ENCODE peak calls at places on chromosomes 4 and X, in five cellular contexts. M, U, Q, S and D are unnamed samples.

GRCh38 chr4:174592985-174593335 is 70.7 kb upstream of the HPGD start:
- DNase-seq in Q (peak), U (no peak), M (peak), S (peak), D (no peak)

GRCh38 chrX:110786486-110786885 is 9.1 kb downstream of the CHRDL1 start:
- DNase-seq in U (no peak), Q (peak), M (no peak), S (no peak), D (no peak)

GRCh38 chr4:186144596-186145569 is 40.4 kb downstream of the FAM149A start:
- DNase-seq in M (peak), S (peak), Q (peak), U (no peak), D (peak)

GRCh38 chr4:3525532-3526430 is 6.4 kb downstream of the LRPAP1 start:
- DNase-seq in U (no peak), Q (no peak), S (no peak), M (no peak), D (no peak)

GRCh38 chrX:70434914-70435586 is 9.6 kb upstream of the DLG3 start:
- DNase-seq in M (peak), Q (peak), U (no peak), S (no peak), D (no peak)

GRCh38 chr4:41192136-41192535 is 22.2 kb downstream of the APBB2 start:
- DNase-seq in Q (no peak), S (no peak), M (peak), U (no peak), D (no peak)

GRCh38 chrX:149570668-149571067 is 16.6 kb downstream of the MAGEA9B start:
- DNase-seq in S (no peak), U (no peak), Q (peak), M (peak), D (no peak)

GRCh38 chrX:130799393-130799792 is 103.6 kb downstream of the ENOX2 start:
- DNase-seq in U (no peak), S (no peak), M (peak), Q (peak), D (no peak)

GRCh38 chr4:140556372-140557085 is 12.2 kb downstream of the UCP1 start:
- DNase-seq in M (no peak), U (no peak), Q (no peak), S (no peak), D (no peak)

GRCh38 chr4:185305979-185306442 is 89.7 kb downstream of the LRP2BP start:
- DNase-seq in M (peak), S (no peak), U (peak), Q (peak), D (no peak)

GRCh38 chr4:84099591-84099990 is 399.5 kb downstream of the NKX6-1 start:
- DNase-seq in M (no peak), Q (no peak), U (no peak), S (no peak), D (no peak)
- TF ChIP-seq CTCF in M (no peak), Q (no peak), U (no peak), S (no peak), D (no peak)

GRCh38 chrX:47498411-47498810 is 15.4 kb upstream of the ZNF41 start:
- DNase-seq in U (no peak), Q (no peak), S (no peak), M (no peak), D (no peak)

GRCh38 chrX:47499291-47499690 is 16.3 kb upstream of the ZNF41 start:
- DNase-seq in Q (no peak), M (no peak), U (no peak), S (no peak), D (no peak)

GRCh38 chrX:47501226-47502071 is 18.4 kb upstream of the ZNF41 start:
- DNase-seq in U (no peak), M (peak), Q (peak), S (no peak), D (no peak)

GRCh38 chrX:47500541-47500940 is 17.5 kb upstream of the ZNF41 start:
- DNase-seq in S (no peak), Q (no peak), U (no peak), M (no peak), D (no peak)

GRCh38 chrX:47497274-47497673 is 14.3 kb upstream of the ZNF41 start:
- DNase-seq in S (no peak), U (no peak), Q (peak), M (peak), D (no peak)
- TF ChIP-seq CTCF in S (no peak), U (peak), Q (peak), M (peak), D (peak)

GRCh38 chrX:88424541-88424940 is 322.5 kb upstream of the CPXCR1 start:
- DNase-seq in S (no peak), U (no peak), M (no peak), Q (no peak), D (no peak)

GRCh38 chrX:88424071-88424470 is 323.0 kb upstream of the CPXCR1 start:
- DNase-seq in S (no peak), Q (no peak), U (no peak), M (no peak), D (no peak)

GRCh38 chrX:88425739-88426138 is 321.3 kb upstream of the CPXCR1 start:
- DNase-seq in U (no peak), S (no peak), Q (peak), M (peak), D (no peak)
- TF ChIP-seq CTCF in U (no peak), S (no peak), Q (peak), M (peak), D (no peak)

GRCh38 chr4:133137571-133137970 is 11.5 kb upstream of the PCDH10 start:
- DNase-seq in M (no peak), S (no peak), Q (no peak), U (no peak), D (no peak)
- TF ChIP-seq CTCF in M (no peak), S (no peak), Q (no peak), U (peak), D (no peak)

GRCh38 chrX:106038625-106039024 is at the start of gene SERPINA7:
- DNase-seq in M (no peak), S (no peak), Q (no peak), U (no peak), D (no peak)

GRCh38 chrX:106039920-106040319 is 1.4 kb upstream of the SERPINA7 start:
- DNase-seq in S (no peak), M (no peak), U (peak), Q (peak), D (no peak)

GRCh38 chrX:106036716-106037115 is 1.8 kb downstream of the SERPINA7 start:
- DNase-seq in S (no peak), Q (no peak), M (no peak), U (no peak), D (no peak)

GRCh38 chrX:106037835-106038473 is 573 bp downstream of the SERPINA7 start:
- DNase-seq in Q (no peak), S (no peak), U (no peak), M (no peak), D (no peak)

GRCh38 chrX:106035064-106035463 is 3.5 kb downstream of the SERPINA7 start:
- DNase-seq in M (no peak), U (peak), Q (peak), S (no peak), D (no peak)
- TF ChIP-seq CTCF in M (no peak), U (peak), Q (peak), S (no peak), D (no peak)

GRCh38 chr4:30717208-30718020 is 2.8 kb upstream of the PCDH7 start:
- DNase-seq in Q (peak), M (peak), S (no peak), U (no peak), D (peak)

GRCh38 chr4:30716671-30717207 is 3.4 kb upstream of the PCDH7 start:
- DNase-seq in Q (peak), S (no peak), U (no peak), M (peak), D (no peak)

GRCh38 chr4:30714408-30715031 is 5.6 kb upstream of the PCDH7 start:
- DNase-seq in Q (peak), S (no peak), M (peak), U (peak), D (no peak)

GRCh38 chr4:30718021-30718888 is 1.9 kb upstream of the PCDH7 start:
- DNase-seq in S (no peak), Q (peak), U (no peak), M (peak), D (no peak)

GRCh38 chr4:30716158-30716557 is 4.0 kb upstream of the PCDH7 start:
- DNase-seq in M (peak), Q (peak), U (peak), S (no peak), D (no peak)
- TF ChIP-seq CTCF in M (peak), Q (peak), U (peak), S (no peak), D (peak)

DNA sequence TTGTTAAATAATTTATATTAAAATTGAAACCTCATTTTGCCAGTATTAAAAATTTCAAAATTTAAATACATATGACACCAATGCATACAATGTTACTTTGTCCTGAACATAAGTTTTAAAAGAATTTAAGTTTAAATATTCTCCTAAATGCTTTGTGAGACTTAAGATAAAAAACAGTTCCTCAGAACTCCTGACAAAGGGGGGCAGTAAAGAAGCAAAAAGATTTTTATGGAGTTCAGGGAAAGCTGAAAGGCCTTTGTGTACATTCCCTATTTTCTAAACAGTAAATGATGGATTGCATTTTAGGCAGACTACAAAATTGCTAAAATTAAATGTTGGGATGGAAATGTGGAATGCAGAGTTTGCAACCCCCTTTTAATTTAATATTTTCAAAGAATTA is 81.8 kb downstream of the SNCA start:
- DNase-seq in M (peak), U (no peak), S (no peak), Q (peak), D (no peak)
- TF ChIP-seq CTCF in M (peak), U (peak), S (no peak), Q (no peak), D (no peak)

GRCh38 chr4:127604949-127605709 is 27.6 kb upstream of the INTU start:
- DNase-seq in U (peak), M (peak), Q (peak), S (no peak), D (no peak)
- TF ChIP-seq CTCF in U (peak), M (peak), Q (peak), S (no peak), D (no peak)

GRCh38 chr4:44674471-44674870 is 3.7 kb upstream of the GUF1 start:
- DNase-seq in U (no peak), Q (peak), M (peak), S (no peak), D (no peak)
- TF ChIP-seq CTCF in U (peak), Q (peak), M (peak), S (no peak), D (no peak)